ENCODE peak calls at places on chromosomes 1 and 21, in nine cellular contexts. One of them, this sample, is unnamed.

GRCh38 chr1:214295934-214296333 is 15.0 kb downstream of the SMYD2 start:
- DNase-seq in tibial artery: no peak
- DNase-seq in endothelial cell of umbilical vein: peak; percentile 42
- DNase-seq in fibroblast of pulmonary artery: no peak
- DNase-seq in esophagus muscularis mucosa: no peak
- DNase-seq in kidney: no peak
- DNase-seq in stomach: no peak
- DNase-seq in fibroblast of the aortic adventitia: no peak
- DNase-seq in progenitor cell of endocrine pancreas: no peak
- DNase-seq in this sample: no peak

GRCh38 chr1:154765970-154766369 is 104.1 kb downstream of the KCNN3 start:
- DNase-seq in endothelial cell of umbilical vein: peak; percentile 29
- DNase-seq in esophagus muscularis mucosa: no peak
- DNase-seq in fibroblast of the aortic adventitia: no peak
- DNase-seq in progenitor cell of endocrine pancreas: no peak
- DNase-seq in kidney: no peak
- DNase-seq in fibroblast of pulmonary artery: peak; percentile 51
- DNase-seq in tibial artery: no peak
- DNase-seq in stomach: peak; percentile 24
- DNase-seq in this sample: peak; percentile 33

GRCh38 chr1:229758101-229759036 is 132.3 kb downstream of the URB2 start:
- DNase-seq in fibroblast of the aortic adventitia: peak; percentile 13
- DNase-seq in endothelial cell of umbilical vein: no peak
- DNase-seq in esophagus muscularis mucosa: peak; percentile 62
- DNase-seq in kidney: no peak
- DNase-seq in progenitor cell of endocrine pancreas: no peak
- DNase-seq in stomach: no peak
- DNase-seq in fibroblast of pulmonary artery: no peak
- DNase-seq in tibial artery: no peak
- DNase-seq in this sample: no peak

GRCh38 chr1:39116868-39117728 is 87.4 kb upstream of the MACF1 start:
- DNase-seq in progenitor cell of endocrine pancreas: no peak
- DNase-seq in endothelial cell of umbilical vein: peak; percentile 69
- DNase-seq in fibroblast of pulmonary artery: peak; percentile 66
- DNase-seq in stomach: no peak
- DNase-seq in tibial artery: no peak
- DNase-seq in kidney: no peak
- DNase-seq in esophagus muscularis mucosa: no peak
- DNase-seq in fibroblast of the aortic adventitia: peak; percentile 65
- DNase-seq in this sample: no peak

GRCh38 chr1:38585971-38586370 is 273.6 kb downstream of the RRAGC start:
- DNase-seq in endothelial cell of umbilical vein: no peak
- DNase-seq in tibial artery: no peak
- DNase-seq in kidney: no peak
- DNase-seq in fibroblast of the aortic adventitia: no peak
- DNase-seq in stomach: no peak
- DNase-seq in progenitor cell of endocrine pancreas: no peak
- DNase-seq in fibroblast of pulmonary artery: no peak
- DNase-seq in esophagus muscularis mucosa: no peak
- DNase-seq in this sample: no peak

GRCh38 chr1:236070753-236071152 is 5.9 kb upstream of the NID1 start:
- DNase-seq in stomach: no peak
- DNase-seq in tibial artery: no peak
- DNase-seq in endothelial cell of umbilical vein: no peak
- DNase-seq in esophagus muscularis mucosa: no peak
- DNase-seq in fibroblast of pulmonary artery: no peak
- DNase-seq in fibroblast of the aortic adventitia: no peak
- DNase-seq in progenitor cell of endocrine pancreas: no peak
- DNase-seq in kidney: no peak
- DNase-seq in this sample: no peak

GRCh38 chr1:32816676-32817158 is 441 bp downstream of the YARS1 start:
- DNase-seq in tibial artery: peak; percentile 22
- DNase-seq in esophagus muscularis mucosa: no peak
- DNase-seq in endothelial cell of umbilical vein: peak; percentile 67
- DNase-seq in progenitor cell of endocrine pancreas: no peak
- DNase-seq in fibroblast of the aortic adventitia: peak; percentile 59
- DNase-seq in stomach: no peak
- DNase-seq in fibroblast of pulmonary artery: peak; percentile 49
- DNase-seq in kidney: no peak
- DNase-seq in this sample: no peak

GRCh38 chr1:177959793-177960515 is 9.9 kb downstream of the SEC16B start:
- DNase-seq in esophagus muscularis mucosa: no peak
- DNase-seq in progenitor cell of endocrine pancreas: no peak
- DNase-seq in fibroblast of pulmonary artery: peak; percentile 65
- DNase-seq in endothelial cell of umbilical vein: peak; percentile 26
- DNase-seq in kidney: no peak
- DNase-seq in tibial artery: no peak
- DNase-seq in stomach: no peak
- DNase-seq in fibroblast of the aortic adventitia: peak; percentile 52
- DNase-seq in this sample: no peak

GRCh38 chr1:55235722-55236121 is 20.6 kb upstream of the USP24 start:
- DNase-seq in fibroblast of pulmonary artery: peak; percentile 46
- DNase-seq in fibroblast of the aortic adventitia: peak; percentile 57
- DNase-seq in esophagus muscularis mucosa: no peak
- DNase-seq in kidney: no peak
- DNase-seq in endothelial cell of umbilical vein: peak; percentile 46
- DNase-seq in progenitor cell of endocrine pancreas: no peak
- DNase-seq in tibial artery: no peak
- DNase-seq in stomach: no peak
- DNase-seq in this sample: no peak

GRCh38 chr1:183019860-183020259 is 3.4 kb upstream of the LAMC1 start:
- DNase-seq in kidney: no peak
- DNase-seq in stomach: peak; percentile 70
- DNase-seq in fibroblast of the aortic adventitia: peak; percentile 73
- DNase-seq in progenitor cell of endocrine pancreas: no peak
- DNase-seq in fibroblast of pulmonary artery: peak; percentile 66
- DNase-seq in tibial artery: no peak
- DNase-seq in esophagus muscularis mucosa: no peak
- DNase-seq in endothelial cell of umbilical vein: peak; percentile 94
- DNase-seq in this sample: no peak

GRCh38 chr1:229035054-229035747 is 235.7 kb upstream of the RAB4A start:
- DNase-seq in stomach: no peak
- DNase-seq in progenitor cell of endocrine pancreas: no peak
- DNase-seq in tibial artery: no peak
- DNase-seq in esophagus muscularis mucosa: no peak
- DNase-seq in fibroblast of the aortic adventitia: no peak
- DNase-seq in kidney: no peak
- DNase-seq in fibroblast of pulmonary artery: no peak
- DNase-seq in endothelial cell of umbilical vein: no peak
- DNase-seq in this sample: no peak

GRCh38 chr1:239361403-239361802 is 25.0 kb upstream of the CHRM3 start:
- DNase-seq in endothelial cell of umbilical vein: no peak
- DNase-seq in esophagus muscularis mucosa: no peak
- DNase-seq in stomach: no peak
- DNase-seq in tibial artery: no peak
- DNase-seq in progenitor cell of endocrine pancreas: no peak
- DNase-seq in fibroblast of the aortic adventitia: no peak
- DNase-seq in fibroblast of pulmonary artery: peak; percentile 14
- DNase-seq in kidney: no peak
- DNase-seq in this sample: no peak

GRCh38 chr1:150164224-150164623 is 14.5 kb downstream of the PLEKHO1 start:
- DNase-seq in fibroblast of pulmonary artery: no peak
- DNase-seq in endothelial cell of umbilical vein: no peak
- DNase-seq in tibial artery: peak; percentile 60
- DNase-seq in kidney: no peak
- DNase-seq in stomach: no peak
- DNase-seq in esophagus muscularis mucosa: no peak
- DNase-seq in progenitor cell of endocrine pancreas: no peak
- DNase-seq in fibroblast of the aortic adventitia: no peak
- DNase-seq in this sample: no peak

GRCh38 chr1:150164769-150165168 is 15.1 kb downstream of the PLEKHO1 start:
- DNase-seq in fibroblast of pulmonary artery: no peak
- DNase-seq in stomach: no peak
- DNase-seq in progenitor cell of endocrine pancreas: no peak
- DNase-seq in esophagus muscularis mucosa: no peak
- DNase-seq in tibial artery: no peak
- DNase-seq in fibroblast of the aortic adventitia: no peak
- DNase-seq in kidney: no peak
- DNase-seq in endothelial cell of umbilical vein: no peak
- DNase-seq in this sample: no peak

GRCh38 chr1:150161747-150162581 is 12.2 kb downstream of the PLEKHO1 start:
- DNase-seq in endothelial cell of umbilical vein: no peak
- DNase-seq in progenitor cell of endocrine pancreas: no peak
- DNase-seq in kidney: no peak
- DNase-seq in fibroblast of the aortic adventitia: no peak
- DNase-seq in fibroblast of pulmonary artery: peak; percentile 65
- DNase-seq in tibial artery: no peak
- DNase-seq in stomach: no peak
- DNase-seq in esophagus muscularis mucosa: no peak
- DNase-seq in this sample: no peak

GRCh38 chr1:150162582-150162861 is 12.8 kb downstream of the PLEKHO1 start:
- DNase-seq in esophagus muscularis mucosa: no peak
- DNase-seq in tibial artery: no peak
- DNase-seq in fibroblast of pulmonary artery: no peak
- DNase-seq in progenitor cell of endocrine pancreas: no peak
- DNase-seq in endothelial cell of umbilical vein: no peak
- DNase-seq in fibroblast of the aortic adventitia: no peak
- DNase-seq in stomach: no peak
- DNase-seq in kidney: no peak
- DNase-seq in this sample: no peak

DNA sequence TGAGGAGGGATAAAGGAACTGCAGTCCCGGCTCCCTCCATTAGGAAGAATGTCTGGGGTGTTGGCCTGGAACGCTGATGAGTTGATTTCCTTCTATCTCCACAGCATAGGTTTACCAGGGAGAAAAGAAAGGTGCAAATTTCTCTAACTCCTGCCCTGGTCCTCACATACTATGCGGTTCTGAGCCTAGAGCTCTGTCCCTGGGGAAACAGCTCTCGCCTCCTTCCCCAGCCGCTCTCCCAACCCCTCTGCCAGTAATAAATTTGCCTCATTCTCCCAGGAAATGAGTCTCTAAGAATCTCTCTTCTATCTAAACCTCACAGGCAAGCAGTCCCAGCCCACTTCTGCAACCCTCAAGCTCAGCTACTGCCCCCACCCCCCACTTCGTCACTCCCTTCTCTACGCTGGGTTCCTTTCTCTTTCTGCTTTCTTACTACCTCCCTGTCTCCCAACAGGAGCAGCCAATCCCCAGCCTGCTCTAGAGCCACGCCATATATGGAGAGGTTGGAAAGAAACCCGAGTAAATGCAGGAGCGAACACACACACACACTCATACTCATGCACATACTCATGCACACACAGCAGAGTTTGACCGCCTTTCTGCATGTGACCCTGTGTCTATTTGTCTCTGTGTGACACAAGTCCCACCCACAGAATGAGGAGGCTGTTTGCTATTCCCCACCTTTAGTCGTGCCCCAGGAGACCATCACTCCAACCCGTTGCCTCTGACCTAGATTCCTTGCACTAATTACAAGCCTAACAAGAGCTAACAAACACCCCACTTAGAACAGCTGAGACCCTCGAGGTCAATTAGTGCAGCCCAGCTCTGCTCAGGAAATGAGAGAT is 13.4 kb downstream of the PLEKHO1 start:
- DNase-seq in tibial artery: peak; percentile 94
- DNase-seq in progenitor cell of endocrine pancreas: peak; percentile 57
- DNase-seq in stomach: peak; percentile 81
- DNase-seq in esophagus muscularis mucosa: peak; percentile 98
- DNase-seq in kidney: peak; percentile 95
- DNase-seq in endothelial cell of umbilical vein: peak; percentile 93
- DNase-seq in fibroblast of the aortic adventitia: peak; percentile 98
- DNase-seq in fibroblast of pulmonary artery: peak; percentile 99
- DNase-seq in this sample: peak; percentile 85
- TF ChIP-seq CTCF in tibial artery: no peak
- TF ChIP-seq CTCF in progenitor cell of endocrine pancreas: peak; percentile 37
- TF ChIP-seq CTCF in stomach: no peak
- TF ChIP-seq CTCF in esophagus muscularis mucosa: no peak
- TF ChIP-seq CTCF in kidney: no peak
- TF ChIP-seq CTCF in endothelial cell of umbilical vein: no peak
- TF ChIP-seq CTCF in fibroblast of the aortic adventitia: peak; percentile 47
- TF ChIP-seq CTCF in fibroblast of pulmonary artery: peak; percentile 9
- TF ChIP-seq CTCF in this sample: no peak

GRCh38 chr1:9186082-9186859 is 48.3 kb upstream of the H6PD start:
- DNase-seq in progenitor cell of endocrine pancreas: no peak
- DNase-seq in kidney: no peak
- DNase-seq in fibroblast of pulmonary artery: peak; percentile 83
- DNase-seq in fibroblast of the aortic adventitia: peak; percentile 58
- DNase-seq in endothelial cell of umbilical vein: no peak
- DNase-seq in stomach: no peak
- DNase-seq in tibial artery: no peak
- DNase-seq in esophagus muscularis mucosa: no peak
- DNase-seq in this sample: no peak
- TF ChIP-seq CTCF in progenitor cell of endocrine pancreas: no peak
- TF ChIP-seq CTCF in kidney: no peak
- TF ChIP-seq CTCF in fibroblast of pulmonary artery: no peak
- TF ChIP-seq CTCF in fibroblast of the aortic adventitia: no peak
- TF ChIP-seq CTCF in endothelial cell of umbilical vein: no peak
- TF ChIP-seq CTCF in stomach: no peak
- TF ChIP-seq CTCF in tibial artery: no peak
- TF ChIP-seq CTCF in esophagus muscularis mucosa: no peak
- TF ChIP-seq CTCF in this sample: no peak

DNA sequence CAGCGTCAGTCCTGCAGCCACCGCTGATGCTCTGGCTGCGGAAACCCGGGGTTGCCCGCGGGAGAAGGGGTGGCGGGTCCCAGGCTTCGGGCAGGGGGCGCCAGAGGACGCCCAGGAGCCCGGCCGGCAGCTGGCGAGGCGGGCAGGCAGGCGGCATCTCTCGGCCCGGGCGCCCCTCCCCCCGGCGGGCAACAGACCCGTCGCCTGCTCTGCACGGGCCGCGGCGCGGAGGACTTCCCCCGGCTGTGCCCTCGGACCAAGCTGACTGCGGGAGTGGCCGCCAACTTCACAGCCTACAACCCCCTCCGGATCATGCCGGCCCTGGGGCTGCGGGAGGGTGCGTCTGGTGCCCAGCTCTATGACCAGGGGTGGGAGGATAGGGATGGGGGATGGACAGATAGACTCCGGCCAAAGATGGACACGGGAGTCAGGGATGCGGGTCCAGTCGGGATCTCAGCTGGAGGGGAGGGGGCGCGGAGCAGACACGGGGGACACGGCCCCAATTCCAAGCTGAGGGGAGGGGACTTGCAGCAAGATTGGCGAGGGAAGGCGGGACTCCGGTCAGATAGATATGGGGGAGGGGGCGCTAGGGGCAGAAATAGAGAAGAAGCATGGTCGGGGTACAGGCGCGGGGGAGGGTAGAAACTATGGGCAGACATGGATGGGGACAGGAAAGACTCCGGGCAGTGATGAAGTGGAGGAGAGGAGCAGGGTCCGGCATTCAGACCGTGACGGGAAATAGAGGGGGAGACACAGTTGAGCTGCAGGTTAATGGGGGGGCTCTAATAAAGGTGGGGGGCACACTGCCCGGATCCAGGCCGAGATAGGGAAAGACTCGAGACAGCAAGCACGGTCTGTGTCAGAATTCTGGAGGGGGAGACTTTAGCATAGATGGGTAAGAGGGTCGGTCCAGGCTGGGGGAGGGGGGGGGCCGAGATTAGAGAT is 1.1 kb downstream of the ADGRB2 start:
- DNase-seq in kidney: peak; percentile 83
- DNase-seq in endothelial cell of umbilical vein: peak; percentile 63
- DNase-seq in stomach: peak; percentile 80
- DNase-seq in fibroblast of pulmonary artery: peak; percentile 31
- DNase-seq in progenitor cell of endocrine pancreas: peak; percentile 69
- DNase-seq in esophagus muscularis mucosa: no peak
- DNase-seq in fibroblast of the aortic adventitia: no peak
- DNase-seq in tibial artery: peak; percentile 31
- DNase-seq in this sample: peak; percentile 80
- TF ChIP-seq CTCF in kidney: peak; percentile 47
- TF ChIP-seq CTCF in endothelial cell of umbilical vein: peak; percentile 55
- TF ChIP-seq CTCF in stomach: no peak
- TF ChIP-seq CTCF in fibroblast of pulmonary artery: peak; percentile 31
- TF ChIP-seq CTCF in progenitor cell of endocrine pancreas: peak; percentile 74
- TF ChIP-seq CTCF in esophagus muscularis mucosa: peak; percentile 70
- TF ChIP-seq CTCF in fibroblast of the aortic adventitia: peak; percentile 62
- TF ChIP-seq CTCF in tibial artery: peak; percentile 68
- TF ChIP-seq CTCF in this sample: peak; percentile 54

GRCh38 chr21:26307640-26308039 is 137.1 kb upstream of the APP start:
- DNase-seq in fibroblast of the aortic adventitia: no peak
- DNase-seq in kidney: no peak
- DNase-seq in endothelial cell of umbilical vein: no peak
- DNase-seq in tibial artery: no peak
- DNase-seq in stomach: no peak
- DNase-seq in progenitor cell of endocrine pancreas: no peak
- DNase-seq in fibroblast of pulmonary artery: no peak
- DNase-seq in esophagus muscularis mucosa: no peak
- DNase-seq in this sample: no peak
- TF ChIP-seq CTCF in fibroblast of the aortic adventitia: no peak
- TF ChIP-seq CTCF in kidney: no peak
- TF ChIP-seq CTCF in endothelial cell of umbilical vein: no peak
- TF ChIP-seq CTCF in tibial artery: no peak
- TF ChIP-seq CTCF in stomach: no peak
- TF ChIP-seq CTCF in progenitor cell of endocrine pancreas: no peak
- TF ChIP-seq CTCF in fibroblast of pulmonary artery: no peak
- TF ChIP-seq CTCF in esophagus muscularis mucosa: no peak
- TF ChIP-seq CTCF in this sample: no peak